ENCODE peak calls at places on chromosomes 2 and 18, in six cellular contexts. One of them, this sample, is unnamed.
A peak's percentile ranks its signal among the peaks of the same experiment; 100 is the strongest.

GRCh38 chr2:229235136-229235914 is 35.8 kb downstream of the PID1 start:
- DNase-seq in GM12865: no peak
- DNase-seq in epithelial cell of esophagus: peak; percentile 44
- DNase-seq in PC-9: no peak
- DNase-seq in uterus: peak; percentile 22
- DNase-seq in fibroblast of lung: peak; percentile 39
- DNase-seq in this sample: no peak

GRCh38 chr2:119749405-119750066 is 10.2 kb upstream of the PTPN4 start:
- DNase-seq in fibroblast of lung: peak; percentile 48
- DNase-seq in uterus: no peak
- DNase-seq in PC-9: no peak
- DNase-seq in epithelial cell of esophagus: peak; percentile 39
- DNase-seq in GM12865: no peak
- DNase-seq in this sample: no peak

GRCh38 chr2:174607989-174608865 is 10.6 kb upstream of the WIPF1 start:
- DNase-seq in epithelial cell of esophagus: no peak
- DNase-seq in uterus: no peak
- DNase-seq in GM12865: peak; percentile 94
- DNase-seq in fibroblast of lung: no peak
- DNase-seq in PC-9: no peak
- DNase-seq in this sample: no peak

GRCh38 chr2:236951830-236952475 is 133.7 kb upstream of the COPS8 start:
- DNase-seq in PC-9: no peak
- DNase-seq in uterus: no peak
- DNase-seq in epithelial cell of esophagus: no peak
- DNase-seq in fibroblast of lung: no peak
- DNase-seq in GM12865: no peak
- DNase-seq in this sample: no peak

GRCh38 chr2:152395132-152396024 is 60.4 kb downstream of the FMNL2 start:
- DNase-seq in epithelial cell of esophagus: peak; percentile 55
- DNase-seq in uterus: no peak
- DNase-seq in GM12865: no peak
- DNase-seq in PC-9: no peak
- DNase-seq in fibroblast of lung: no peak
- DNase-seq in this sample: no peak

GRCh38 chr2:100924520-100925451 is 77.3 kb upstream of the RPL31 start:
- DNase-seq in uterus: peak; percentile 29
- DNase-seq in PC-9: no peak
- DNase-seq in GM12865: peak; percentile 60
- DNase-seq in epithelial cell of esophagus: no peak
- DNase-seq in fibroblast of lung: peak; percentile 71
- DNase-seq in this sample: no peak

GRCh38 chr2:68774569-68775271 is 40.1 kb downstream of the ARHGAP25 start:
- DNase-seq in uterus: peak; percentile 66
- DNase-seq in fibroblast of lung: no peak
- DNase-seq in epithelial cell of esophagus: no peak
- DNase-seq in PC-9: no peak
- DNase-seq in GM12865: peak; percentile 90
- DNase-seq in this sample: no peak

GRCh38 chr2:208642125-208642779 is 235.7 kb downstream of the PTH2R start:
- DNase-seq in GM12865: no peak
- DNase-seq in PC-9: no peak
- DNase-seq in epithelial cell of esophagus: peak; percentile 4
- DNase-seq in fibroblast of lung: no peak
- DNase-seq in uterus: no peak
- DNase-seq in this sample: no peak

GRCh38 chr18:13422541-13423147 is 204.1 kb downstream of the LDLRAD4 start:
- DNase-seq in GM12865: no peak
- DNase-seq in epithelial cell of esophagus: no peak
- DNase-seq in uterus: no peak
- DNase-seq in PC-9: no peak
- DNase-seq in fibroblast of lung: no peak
- DNase-seq in this sample: no peak

GRCh38 chr2:160647967-160648685 is 154.5 kb upstream of the RBMS1 start:
- DNase-seq in PC-9: peak; percentile 78
- DNase-seq in GM12865: no peak
- DNase-seq in epithelial cell of esophagus: peak; percentile 19
- DNase-seq in fibroblast of lung: no peak
- DNase-seq in uterus: no peak
- DNase-seq in this sample: no peak

GRCh38 chr2:88818381-88818780 is 126.9 kb downstream of the RPIA start:
- DNase-seq in GM12865: no peak
- DNase-seq in epithelial cell of esophagus: peak; percentile 67
- DNase-seq in PC-9: no peak
- DNase-seq in fibroblast of lung: no peak
- DNase-seq in uterus: no peak
- DNase-seq in this sample: no peak

GRCh38 chr2:122873951-122874350 is 1118.5 kb downstream of the TSN start:
- DNase-seq in epithelial cell of esophagus: peak; percentile 22
- DNase-seq in GM12865: peak; percentile 10
- DNase-seq in PC-9: no peak
- DNase-seq in uterus: no peak
- DNase-seq in fibroblast of lung: no peak
- DNase-seq in this sample: no peak

GRCh38 chr2:53475766-53476165 is 291.8 kb upstream of the CHAC2 start:
- DNase-seq in fibroblast of lung: no peak
- DNase-seq in PC-9: no peak
- DNase-seq in GM12865: no peak
- DNase-seq in epithelial cell of esophagus: no peak
- DNase-seq in uterus: no peak
- DNase-seq in this sample: no peak

GRCh38 chr2:224261316-224261715 is 140.6 kb downstream of the FAM124B start:
- DNase-seq in PC-9: no peak
- DNase-seq in epithelial cell of esophagus: no peak
- DNase-seq in GM12865: no peak
- DNase-seq in uterus: no peak
- DNase-seq in fibroblast of lung: no peak
- DNase-seq in this sample: no peak

GRCh38 chr2:105426626-105427292 is 27.9 kb upstream of the FHL2 start:
- DNase-seq in uterus: no peak
- DNase-seq in epithelial cell of esophagus: no peak
- DNase-seq in PC-9: peak; percentile 12
- DNase-seq in GM12865: no peak
- DNase-seq in fibroblast of lung: no peak
- DNase-seq in this sample: no peak

GRCh38 chr2:61233581-61233980 is 71.6 kb downstream of the C2orf74 start:
- DNase-seq in fibroblast of lung: no peak
- DNase-seq in GM12865: no peak
- DNase-seq in epithelial cell of esophagus: no peak
- DNase-seq in uterus: no peak
- DNase-seq in PC-9: no peak
- DNase-seq in this sample: no peak

GRCh38 chr18:26227051-26227672 is 917 bp downstream of the TAF4B start:
- DNase-seq in GM12865: no peak
- DNase-seq in uterus: peak; percentile 16
- DNase-seq in fibroblast of lung: peak; percentile 15
- DNase-seq in PC-9: no peak
- DNase-seq in epithelial cell of esophagus: peak; percentile 40
- DNase-seq in this sample: no peak

GRCh38 chr18:32470136-32470712 is 458 bp downstream of the GAREM1 start:
- DNase-seq in epithelial cell of esophagus: peak; percentile 25
- DNase-seq in uterus: peak; percentile 39
- DNase-seq in PC-9: peak; percentile 29
- DNase-seq in GM12865: peak; percentile 21
- DNase-seq in fibroblast of lung: peak; percentile 24
- DNase-seq in this sample: peak; percentile 62

GRCh38 chr2:97720746-97721145 is 7.4 kb downstream of the ZAP70 start:
- DNase-seq in uterus: no peak
- DNase-seq in epithelial cell of esophagus: no peak
- DNase-seq in GM12865: no peak
- DNase-seq in PC-9: no peak
- DNase-seq in fibroblast of lung: no peak
- DNase-seq in this sample: no peak

GRCh38 chr18:68965817-68966216 is 167.9 kb downstream of the CCDC102B start:
- DNase-seq in epithelial cell of esophagus: no peak
- DNase-seq in fibroblast of lung: no peak
- DNase-seq in GM12865: no peak
- DNase-seq in PC-9: no peak
- DNase-seq in uterus: no peak
- DNase-seq in this sample: no peak

GRCh38 chr2:98734823-98735260 is 3.9 kb upstream of the MGAT4A start:
- DNase-seq in epithelial cell of esophagus: no peak
- DNase-seq in GM12865: no peak
- DNase-seq in PC-9: no peak
- DNase-seq in uterus: no peak
- DNase-seq in fibroblast of lung: no peak
- DNase-seq in this sample: no peak

GRCh38 chr18:75068682-75069435 is 140.1 kb downstream of the PTGR3 start:
- DNase-seq in uterus: no peak
- DNase-seq in fibroblast of lung: no peak
- DNase-seq in epithelial cell of esophagus: peak; percentile 16
- DNase-seq in PC-9: no peak
- DNase-seq in GM12865: no peak
- DNase-seq in this sample: no peak

GRCh38 chr2:21317131-21317530 is 193.4 kb downstream of the TDRD15 start:
- DNase-seq in fibroblast of lung: peak; percentile 23
- DNase-seq in PC-9: peak; percentile 6
- DNase-seq in uterus: peak; percentile 31
- DNase-seq in GM12865: peak; percentile 63
- DNase-seq in epithelial cell of esophagus: peak; percentile 29
- DNase-seq in this sample: peak; percentile 59

GRCh38 chr2:218072478-218073024 is 3.5 kb downstream of the RUFY4 start:
- DNase-seq in epithelial cell of esophagus: no peak
- DNase-seq in uterus: no peak
- DNase-seq in PC-9: no peak
- DNase-seq in GM12865: no peak
- DNase-seq in fibroblast of lung: no peak
- DNase-seq in this sample: no peak

GRCh38 chr2:77642339-77642738 is 120.2 kb upstream of the LRRTM4 start:
- DNase-seq in fibroblast of lung: no peak
- DNase-seq in PC-9: no peak
- DNase-seq in epithelial cell of esophagus: no peak
- DNase-seq in uterus: no peak
- DNase-seq in GM12865: no peak
- DNase-seq in this sample: no peak

GRCh38 chr2:129929321-129930290 is 49.9 kb upstream of the RAB6C start:
- DNase-seq in epithelial cell of esophagus: no peak
- DNase-seq in GM12865: no peak
- DNase-seq in uterus: no peak
- DNase-seq in PC-9: no peak
- DNase-seq in fibroblast of lung: no peak
- DNase-seq in this sample: no peak

GRCh38 chr2:159094173-159094737 is 125.8 kb downstream of the TANC1 start:
- DNase-seq in epithelial cell of esophagus: peak; percentile 52
- DNase-seq in fibroblast of lung: peak; percentile 89
- DNase-seq in PC-9: no peak
- DNase-seq in uterus: peak; percentile 81
- DNase-seq in GM12865: no peak
- DNase-seq in this sample: no peak

GRCh38 chr18:22057908-22058527 is 111.4 kb upstream of the GATA6 start:
- DNase-seq in PC-9: no peak
- DNase-seq in uterus: no peak
- DNase-seq in epithelial cell of esophagus: peak; percentile 37
- DNase-seq in fibroblast of lung: no peak
- DNase-seq in GM12865: no peak
- DNase-seq in this sample: no peak

GRCh38 chr18:74288041-74288440 is 3.7 kb downstream of the CYB5A start:
- DNase-seq in epithelial cell of esophagus: no peak
- DNase-seq in uterus: no peak
- DNase-seq in fibroblast of lung: no peak
- DNase-seq in PC-9: no peak
- DNase-seq in GM12865: no peak
- DNase-seq in this sample: no peak

GRCh38 chr2:231709981-231710750 is 1.8 kb downstream of the PTMA start:
- DNase-seq in GM12865: peak; percentile 91
- DNase-seq in uterus: peak; percentile 91
- DNase-seq in fibroblast of lung: peak; percentile 84
- DNase-seq in epithelial cell of esophagus: peak; percentile 85
- DNase-seq in PC-9: peak; percentile 91
- DNase-seq in this sample: peak; percentile 93

GRCh38 chr2:231709636-231709980 is 1.3 kb downstream of the PTMA start:
- DNase-seq in PC-9: peak; percentile 47
- DNase-seq in GM12865: peak; percentile 52
- DNase-seq in epithelial cell of esophagus: peak; percentile 22
- DNase-seq in uterus: peak; percentile 59
- DNase-seq in fibroblast of lung: no peak
- DNase-seq in this sample: peak; percentile 45

GRCh38 chr2:231708050-231708772 is at the start of gene PTMA:
- DNase-seq in fibroblast of lung: peak; percentile 100
- DNase-seq in epithelial cell of esophagus: peak; percentile 100
- DNase-seq in PC-9: peak; percentile 99
- DNase-seq in GM12865: peak; percentile 100
- DNase-seq in uterus: peak; percentile 100
- DNase-seq in this sample: peak; percentile 98

GRCh38 chr2:231707625-231708049 is 688 bp upstream of the PTMA start:
- DNase-seq in fibroblast of lung: peak; percentile 54
- DNase-seq in PC-9: no peak
- DNase-seq in GM12865: peak; percentile 63
- DNase-seq in uterus: no peak
- DNase-seq in epithelial cell of esophagus: peak; percentile 50
- DNase-seq in this sample: peak; percentile 66

GRCh38 chr2:231708773-231709635 is 679 bp downstream of the PTMA start:
- DNase-seq in epithelial cell of esophagus: peak; percentile 32
- DNase-seq in fibroblast of lung: peak; percentile 40
- DNase-seq in uterus: peak; percentile 67
- DNase-seq in PC-9: no peak
- DNase-seq in GM12865: peak; percentile 63
- DNase-seq in this sample: peak; percentile 51
- TF ChIP-seq CTCF in epithelial cell of esophagus: no peak
- TF ChIP-seq CTCF in fibroblast of lung: no peak
- TF ChIP-seq CTCF in uterus: no peak
- TF ChIP-seq CTCF in PC-9: no peak
- TF ChIP-seq CTCF in GM12865: peak; percentile 22
- TF ChIP-seq CTCF in this sample: no peak

GRCh38 chr2:190180313-190181065 is 118.0 kb upstream of the MSTN start:
- DNase-seq in epithelial cell of esophagus: peak; percentile 25
- DNase-seq in fibroblast of lung: peak; percentile 10
- DNase-seq in GM12865: peak; percentile 87
- DNase-seq in uterus: peak; percentile 36
- DNase-seq in PC-9: peak; percentile 41
- DNase-seq in this sample: peak; percentile 69
- TF ChIP-seq CTCF in epithelial cell of esophagus: peak; percentile 16
- TF ChIP-seq CTCF in fibroblast of lung: peak; percentile 33
- TF ChIP-seq CTCF in GM12865: peak; percentile 68
- TF ChIP-seq CTCF in uterus: peak; percentile 31
- TF ChIP-seq CTCF in PC-9: peak; percentile 44
- TF ChIP-seq CTCF in this sample: peak; percentile 44

DNA sequence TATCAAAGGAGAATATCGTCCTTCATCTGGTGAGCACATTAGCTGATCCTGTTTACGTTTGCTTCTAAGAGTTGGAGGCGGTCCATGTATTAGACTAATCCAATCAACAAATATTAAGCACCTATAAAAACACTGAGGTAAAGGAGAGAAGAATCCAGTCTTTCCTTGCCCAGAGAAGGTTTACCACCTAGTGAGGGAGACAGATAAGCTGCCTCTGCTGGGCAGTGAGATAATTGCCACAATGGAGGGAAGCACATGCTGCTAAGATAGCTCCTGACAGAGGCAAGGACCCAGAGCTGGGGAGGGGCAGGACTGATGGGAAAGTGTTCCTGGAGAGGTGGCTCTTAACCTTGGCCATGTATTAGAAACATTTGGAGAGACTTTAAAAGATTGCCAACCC is 36.7 kb upstream of the ST8SIA5 start:
- DNase-seq in epithelial cell of esophagus: no peak
- DNase-seq in GM12865: no peak
- DNase-seq in fibroblast of lung: no peak
- DNase-seq in uterus: no peak
- DNase-seq in PC-9: no peak
- DNase-seq in this sample: no peak
- TF ChIP-seq CTCF in epithelial cell of esophagus: no peak
- TF ChIP-seq CTCF in GM12865: no peak
- TF ChIP-seq CTCF in fibroblast of lung: no peak
- TF ChIP-seq CTCF in uterus: no peak
- TF ChIP-seq CTCF in PC-9: no peak
- TF ChIP-seq CTCF in this sample: no peak

GRCh38 chr2:196468394-196468793 is 171.1 kb upstream of the CCDC150 start:
- DNase-seq in GM12865: peak; percentile 16
- DNase-seq in uterus: no peak
- DNase-seq in PC-9: no peak
- DNase-seq in fibroblast of lung: no peak
- DNase-seq in epithelial cell of esophagus: no peak
- DNase-seq in this sample: no peak
- TF ChIP-seq CTCF in GM12865: peak; percentile 9
- TF ChIP-seq CTCF in uterus: no peak
- TF ChIP-seq CTCF in PC-9: no peak
- TF ChIP-seq CTCF in fibroblast of lung: peak; percentile 7
- TF ChIP-seq CTCF in epithelial cell of esophagus: no peak
- TF ChIP-seq CTCF in this sample: no peak

This sample was measured in glutamatergic neuron.